ENCODE peak calls at places on chromosomes 11 and 22, in six cellular contexts. One of them, this sample, is unnamed. For H3K9me3, the result is how much of the 10 kb centered on the place peaks cover.

GRCh38 chr11:122170815-122171475 is 54.9 kb upstream of the BLID start:
- DNase-seq in tibial artery: no peak
- DNase-seq in A673: no peak
- DNase-seq in neural progenitor cell: no peak
- DNase-seq in transverse colon: no peak
- DNase-seq in neuronal stem cell: no peak
- DNase-seq in this sample: no peak

GRCh38 chr22:49670610-49671330 is 156.9 kb downstream of the BRD1 start:
- DNase-seq in tibial artery: peak
- DNase-seq in A673: no peak
- DNase-seq in neural progenitor cell: peak
- DNase-seq in transverse colon: peak
- DNase-seq in neuronal stem cell: peak
- DNase-seq in this sample: peak

GRCh38 chr11:3220101-3220500 is 1.5 kb upstream of the MRGPRG start:
- DNase-seq in neural progenitor cell: no peak
- DNase-seq in A673: no peak
- DNase-seq in transverse colon: peak
- DNase-seq in tibial artery: no peak
- DNase-seq in neuronal stem cell: no peak
- DNase-seq in this sample: no peak

GRCh38 chr11:134742228-134742612 is 330.2 kb upstream of the B3GAT1 start:
- DNase-seq in A673: no peak
- DNase-seq in tibial artery: peak
- DNase-seq in transverse colon: no peak
- DNase-seq in neuronal stem cell: no peak
- DNase-seq in neural progenitor cell: no peak
- DNase-seq in this sample: no peak

GRCh38 chr11:13288375-13289029 is 10.9 kb downstream of the BMAL1 start:
- DNase-seq in transverse colon: no peak
- DNase-seq in neural progenitor cell: no peak
- DNase-seq in neuronal stem cell: no peak
- DNase-seq in tibial artery: no peak
- DNase-seq in A673: no peak
- DNase-seq in this sample: no peak

GRCh38 chr11:60164550-60165075 is 18.3 kb downstream of the MS4A6A start:
- DNase-seq in neural progenitor cell: no peak
- DNase-seq in neuronal stem cell: no peak
- DNase-seq in transverse colon: no peak
- DNase-seq in tibial artery: no peak
- DNase-seq in A673: no peak
- DNase-seq in this sample: no peak

GRCh38 chr11:128318856-128319474 is 268.4 kb downstream of the ETS1 start:
- DNase-seq in neural progenitor cell: no peak
- DNase-seq in transverse colon: no peak
- DNase-seq in tibial artery: no peak
- DNase-seq in A673: no peak
- DNase-seq in neuronal stem cell: no peak
- DNase-seq in this sample: no peak

GRCh38 chr22:33288078-33288477 is 229.9 kb upstream of the SYN3 start:
- DNase-seq in transverse colon: no peak
- DNase-seq in A673: no peak
- DNase-seq in neuronal stem cell: no peak
- DNase-seq in neural progenitor cell: no peak
- DNase-seq in tibial artery: no peak
- DNase-seq in this sample: no peak

GRCh38 chr11:21565283-21565682 is 627.6 kb upstream of the ANO5 start:
- DNase-seq in neuronal stem cell: no peak
- DNase-seq in tibial artery: no peak
- DNase-seq in transverse colon: no peak
- DNase-seq in neural progenitor cell: no peak
- DNase-seq in A673: no peak
- DNase-seq in this sample: no peak

GRCh38 chr22:23431337-23432072 is 148.6 kb downstream of the IGLL1 start:
- DNase-seq in neuronal stem cell: no peak
- DNase-seq in A673: peak
- DNase-seq in transverse colon: no peak
- DNase-seq in neural progenitor cell: peak
- DNase-seq in tibial artery: no peak
- DNase-seq in this sample: peak

GRCh38 chr11:110711776-110712642 is at the start of gene ARHGAP20:
- DNase-seq in A673: peak
- DNase-seq in tibial artery: peak
- DNase-seq in neural progenitor cell: peak
- DNase-seq in transverse colon: peak
- DNase-seq in neuronal stem cell: peak
- DNase-seq in this sample: peak

GRCh38 chr11:117851091-117851490 is 25.4 kb downstream of the FXYD6 start:
- DNase-seq in A673: peak
- DNase-seq in tibial artery: no peak
- DNase-seq in neuronal stem cell: no peak
- DNase-seq in neural progenitor cell: peak
- DNase-seq in transverse colon: no peak
- DNase-seq in this sample: peak

GRCh38 chr22:35324067-35324466 is 24.4 kb downstream of the TOM1 start:
- DNase-seq in tibial artery: no peak
- DNase-seq in neural progenitor cell: no peak
- DNase-seq in neuronal stem cell: no peak
- DNase-seq in A673: no peak
- DNase-seq in transverse colon: no peak
- DNase-seq in this sample: no peak

GRCh38 chr11:113957016-113957415 is 17.9 kb upstream of the HTR3A start:
- DNase-seq in neural progenitor cell: peak
- DNase-seq in tibial artery: no peak
- DNase-seq in transverse colon: no peak
- DNase-seq in neuronal stem cell: no peak
- DNase-seq in A673: no peak
- DNase-seq in this sample: peak

GRCh38 chr11:130452941-130453340 is 4.5 kb downstream of the ADAMTS15 start:
- DNase-seq in transverse colon: peak
- DNase-seq in A673: no peak
- DNase-seq in neural progenitor cell: no peak
- DNase-seq in tibial artery: no peak
- DNase-seq in neuronal stem cell: no peak
- DNase-seq in this sample: no peak

GRCh38 chr22:27212081-27212480 is 554.7 kb downstream of the MIAT start:
- DNase-seq in neural progenitor cell: no peak
- DNase-seq in A673: no peak
- DNase-seq in neuronal stem cell: no peak
- DNase-seq in tibial artery: no peak
- DNase-seq in transverse colon: no peak
- DNase-seq in this sample: no peak

GRCh38 chr22:33129621-33130020 is 71.4 kb upstream of the SYN3 start:
- DNase-seq in A673: no peak
- DNase-seq in tibial artery: no peak
- DNase-seq in neural progenitor cell: no peak
- DNase-seq in transverse colon: no peak
- DNase-seq in neuronal stem cell: no peak
- DNase-seq in this sample: peak

GRCh38 chr11:60914620-60915249 is 777 bp downstream of the TMEM109 start:
- DNase-seq in A673: peak
- DNase-seq in neural progenitor cell: peak
- DNase-seq in transverse colon: peak
- DNase-seq in tibial artery: no peak
- DNase-seq in neuronal stem cell: no peak
- DNase-seq in this sample: peak

GRCh38 chr11:93444671-93445073 is 98.5 kb downstream of the SMCO4 start:
- DNase-seq in transverse colon: no peak
- DNase-seq in tibial artery: no peak
- DNase-seq in neuronal stem cell: peak
- DNase-seq in A673: no peak
- DNase-seq in neural progenitor cell: peak
- DNase-seq in this sample: peak

GRCh38 chr22:41241133-41241676 is 474 bp upstream of the CHADL start:
- DNase-seq in neuronal stem cell: no peak
- DNase-seq in transverse colon: no peak
- DNase-seq in A673: no peak
- DNase-seq in tibial artery: no peak
- DNase-seq in neural progenitor cell: no peak
- DNase-seq in this sample: no peak

GRCh38 chr11:61446211-61446651 is 16.3 kb downstream of the SDHAF2 start:
- DNase-seq in transverse colon: peak
- DNase-seq in neural progenitor cell: peak
- DNase-seq in A673: peak
- DNase-seq in neuronal stem cell: peak
- DNase-seq in tibial artery: peak
- DNase-seq in this sample: peak

GRCh38 chr11:122177238-122177637 is 61.2 kb upstream of the BLID start:
- DNase-seq in neuronal stem cell: no peak
- DNase-seq in tibial artery: no peak
- DNase-seq in transverse colon: no peak
- DNase-seq in neural progenitor cell: no peak
- DNase-seq in A673: no peak
- DNase-seq in this sample: no peak

GRCh38 chr22:23580586-23581251 is 629 bp upstream of the IGLL1 start:
- DNase-seq in A673: no peak
- DNase-seq in transverse colon: no peak
- DNase-seq in neural progenitor cell: no peak
- DNase-seq in tibial artery: no peak
- DNase-seq in neuronal stem cell: no peak
- DNase-seq in this sample: no peak

GRCh38 chr11:124867700-124868099 is 2.5 kb downstream of the ROBO3 start:
- DNase-seq in neural progenitor cell: peak
- DNase-seq in neuronal stem cell: no peak
- DNase-seq in A673: peak
- DNase-seq in transverse colon: no peak
- DNase-seq in tibial artery: no peak
- DNase-seq in this sample: peak

GRCh38 chr11:116958246-116958645 is 120.8 kb upstream of the APOA1 start:
- DNase-seq in A673: no peak
- DNase-seq in neural progenitor cell: peak
- DNase-seq in tibial artery: no peak
- DNase-seq in transverse colon: no peak
- DNase-seq in neuronal stem cell: no peak
- DNase-seq in this sample: no peak

GRCh38 chr22:38068641-38069371 is 11.6 kb downstream of the PICK1 start:
- DNase-seq in tibial artery: no peak
- DNase-seq in neural progenitor cell: no peak
- DNase-seq in A673: no peak
- DNase-seq in transverse colon: no peak
- DNase-seq in neuronal stem cell: no peak
- DNase-seq in this sample: no peak

GRCh38 chr22:20567993-20568417 is 60.6 kb downstream of the MED15 start:
- DNase-seq in tibial artery: no peak
- DNase-seq in neuronal stem cell: no peak
- DNase-seq in transverse colon: no peak
- DNase-seq in A673: no peak
- DNase-seq in neural progenitor cell: no peak
- DNase-seq in this sample: peak

GRCh38 chr22:45548991-45549736 is 46.5 kb downstream of the FBLN1 start:
- DNase-seq in transverse colon: peak
- DNase-seq in neuronal stem cell: no peak
- DNase-seq in A673: peak
- DNase-seq in tibial artery: peak
- DNase-seq in neural progenitor cell: peak
- DNase-seq in this sample: no peak

GRCh38 chr11:103700605-103701004 is 335.8 kb upstream of the DDI1 start:
- DNase-seq in transverse colon: no peak
- DNase-seq in neuronal stem cell: no peak
- DNase-seq in A673: peak
- DNase-seq in neural progenitor cell: no peak
- DNase-seq in tibial artery: no peak
- DNase-seq in this sample: no peak

GRCh38 chr11:57255618-57256017 is 18.6 kb upstream of the APLNR start:
- DNase-seq in tibial artery: no peak
- DNase-seq in neural progenitor cell: no peak
- DNase-seq in neuronal stem cell: no peak
- DNase-seq in A673: no peak
- DNase-seq in transverse colon: no peak
- DNase-seq in this sample: no peak

GRCh38 chr22:32723632-32724031 is 77.9 kb upstream of the TIMP3 start:
- DNase-seq in neural progenitor cell: no peak
- DNase-seq in A673: no peak
- DNase-seq in tibial artery: peak
- DNase-seq in neuronal stem cell: no peak
- DNase-seq in transverse colon: peak
- DNase-seq in this sample: no peak

GRCh38 chr11:50379484-50379883 is 346.8 kb downstream of the OR4C45 start:
- DNase-seq in neural progenitor cell: no peak
- DNase-seq in A673: no peak
- DNase-seq in tibial artery: no peak
- DNase-seq in transverse colon: no peak
- DNase-seq in neuronal stem cell: no peak
- DNase-seq in this sample: no peak
- H3K9me3 ChIP-seq in neural progenitor cell: half or more
- H3K9me3 ChIP-seq in A673: half or more
- H3K9me3 ChIP-seq in tibial artery: under half
- H3K9me3 ChIP-seq in transverse colon: half or more
- H3K9me3 ChIP-seq in neuronal stem cell: under half
- H3K9me3 ChIP-seq in this sample: under half

GRCh38 chr11:107857550-107858216 is 904 bp downstream of the SLC35F2 start:
- DNase-seq in tibial artery: no peak
- DNase-seq in A673: peak
- DNase-seq in neuronal stem cell: no peak
- DNase-seq in transverse colon: no peak
- DNase-seq in neural progenitor cell: no peak
- DNase-seq in this sample: peak
- H3K27ac ChIP-seq in tibial artery: peak
- H3K27ac ChIP-seq in A673: peak
- H3K27ac ChIP-seq in neuronal stem cell: no peak
- H3K27ac ChIP-seq in transverse colon: peak
- H3K27ac ChIP-seq in neural progenitor cell: no peak
- H3K27ac ChIP-seq in this sample: no peak

DNA sequence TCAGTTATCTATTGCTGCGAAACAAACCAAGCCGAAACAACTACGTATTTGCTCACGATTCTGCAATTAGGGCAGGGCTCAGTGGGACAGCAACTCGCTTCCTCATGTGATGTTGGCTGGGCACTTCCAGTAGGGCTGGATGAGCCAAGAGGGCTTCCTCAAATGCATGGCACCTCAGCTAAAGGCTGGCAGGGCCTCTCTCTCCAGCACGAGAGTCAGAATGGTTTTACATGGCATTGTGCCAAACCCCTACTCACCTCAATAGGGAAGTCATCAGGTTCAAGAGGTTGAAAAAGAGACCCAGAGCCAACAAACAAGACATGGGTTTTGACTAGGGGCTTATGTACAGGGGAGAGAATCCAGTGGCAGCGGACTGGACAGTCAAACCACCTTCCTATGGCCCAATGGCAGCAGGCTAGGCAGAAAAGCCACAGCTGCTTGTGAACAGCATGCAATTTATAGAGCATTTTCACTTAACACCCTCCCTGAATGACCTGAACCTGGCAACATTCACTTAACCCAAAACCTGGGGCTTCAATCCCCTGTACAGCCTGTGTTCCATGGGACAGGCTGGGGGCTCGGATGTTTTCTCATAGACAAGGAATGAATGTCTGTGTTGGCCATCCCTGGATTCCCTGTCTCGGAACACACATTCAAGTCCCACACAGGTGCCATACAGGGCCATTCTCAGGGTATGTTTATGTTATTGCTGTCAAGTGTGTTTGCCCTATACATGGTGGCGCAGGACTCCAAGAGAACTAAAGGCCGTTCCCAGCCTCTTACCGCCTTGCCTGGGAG is 154.2 kb upstream of the NAV2 start:
- DNase-seq in A673: no peak
- DNase-seq in tibial artery: no peak
- DNase-seq in neuronal stem cell: no peak
- DNase-seq in transverse colon: no peak
- DNase-seq in neural progenitor cell: no peak
- DNase-seq in this sample: no peak
- H3K9me3 ChIP-seq in A673: under half
- H3K9me3 ChIP-seq in tibial artery: under half
- H3K9me3 ChIP-seq in neuronal stem cell: under half
- H3K9me3 ChIP-seq in transverse colon: under half
- H3K9me3 ChIP-seq in neural progenitor cell: under half
- H3K9me3 ChIP-seq in this sample: under half

GRCh38 chr11:1545432-1545831 is 26.6 kb downstream of the DUSP8 start:
- DNase-seq in neuronal stem cell: no peak
- DNase-seq in tibial artery: no peak
- DNase-seq in neural progenitor cell: no peak
- DNase-seq in A673: no peak
- DNase-seq in transverse colon: no peak
- DNase-seq in this sample: no peak
- H3K27ac ChIP-seq in neuronal stem cell: no peak
- H3K27ac ChIP-seq in tibial artery: no peak
- H3K27ac ChIP-seq in neural progenitor cell: no peak
- H3K27ac ChIP-seq in A673: no peak
- H3K27ac ChIP-seq in transverse colon: no peak
- H3K27ac ChIP-seq in this sample: no peak

This sample was measured in WERI-Rb-1.